ENCODE peak calls at places on chromosomes 2 and 18, in ten cellular contexts. Q is anterior cingulate cortex; Y is T-helper 17 cell; F is progenitor cell of endocrine pancreas; H is activated CD8-positive, alpha-beta memory T cell treated with anti-CD3 and anti-CD28 coated beads for 4 hours; E is colonic mucosa; A is neuronal stem cell; D is KG1; X is stimulated activated CD4-positive, alpha-beta T cell treated with anti-CD3 and anti-CD28 coated beads, Interleukin-15, amount 100 ng/mL, for 24 hours; U is adrenal gland. W is an unnamed sample.

GRCh38 chr2:179440642-179441251 is 176.1 kb upstream of the SESTD1 start:
- DNase-seq in Q (no peak), Y (no peak), F (no peak), H (no peak), E (no peak), A (no peak), D (peak; percentile 37), X (no peak), U (no peak), W (no peak)

GRCh38 chr2:25115902-25116301 is 52.5 kb downstream of the POMC start:
- DNase-seq in Q (no peak), Y (no peak), F (no peak), H (no peak), E (no peak), A (no peak), D (no peak), X (no peak), U (no peak), W (no peak)

GRCh38 chr2:163690896-163691295 is 44.9 kb downstream of the FIGN start:
- DNase-seq in Q (no peak), Y (no peak), F (no peak), H (no peak), E (no peak), A (no peak), D (no peak), X (no peak), U (no peak), W (no peak)

GRCh38 chr18:48944634-48945033 is 6.1 kb downstream of the SMAD7 start:
- DNase-seq in Q (no peak), Y (no peak), F (no peak), H (no peak), E (no peak), A (no peak), D (no peak), X (no peak), U (no peak), W (no peak)

GRCh38 chr2:9114457-9114856 is 92.2 kb upstream of the ASAP2 start:
- DNase-seq in Q (no peak), Y (no peak), F (no peak), H (no peak), E (no peak), A (no peak), D (no peak), X (no peak), U (no peak), W (no peak)

GRCh38 chr2:2919574-2920365 is 457.8 kb downstream of the EIPR1 start:
- DNase-seq in Q (no peak), Y (no peak), F (no peak), H (no peak), E (no peak), A (no peak), D (no peak), X (no peak), U (no peak), W (no peak)

GRCh38 chr2:217316743-217317142 is 456.9 kb upstream of the TNP1 start:
- DNase-seq in Q (no peak), Y (no peak), F (no peak), H (no peak), E (no peak), A (no peak), D (peak; percentile 32), X (no peak), U (no peak), W (no peak)

GRCh38 chr2:74131901-74132300 is 15.8 kb downstream of the BOLA3 start:
- DNase-seq in Q (no peak), Y (no peak), F (no peak), H (no peak), E (no peak), A (no peak), D (no peak), X (no peak), U (no peak), W (no peak)

GRCh38 chr2:202824901-202825300 is 46.7 kb downstream of the ICA1L start:
- DNase-seq in Q (no peak), Y (no peak), F (no peak), H (no peak), E (no peak), A (no peak), D (no peak), X (no peak), U (no peak), W (no peak)